ENCODE peak calls at places on chromosomes 12 and 14, in nine cellular contexts. L is HCT116, Y is Karpas-422, P is neural progenitor cell, G is GM12878, B is PC-3, Z is fibroblast of lung, M is endothelial cell of umbilical vein, J is mesendoderm. N is an unnamed sample. For H3K4me1 and H3K79me2, the result is how much of the 10 kb centered on the place peaks cover.

GRCh38 chr12:80154261-80154660 is 54.9 kb downstream of the OTOGL start:
- DNase-seq in J (no peak), P (no peak), Z (peak), L (no peak), B (peak), G (no peak), Y (no peak), M (no peak), N (no peak)

GRCh38 chr12:24724765-24725307 is 224.1 kb downstream of the BCAT1 start:
- DNase-seq in Y (no peak), M (no peak), L (no peak), P (no peak), J (no peak), G (no peak), B (no peak), Z (no peak), N (no peak)

GRCh38 chr14:36495666-36496065 is 24.4 kb downstream of the NKX2-1 start:
- DNase-seq in Z (no peak), J (no peak), M (no peak), Y (no peak), G (no peak), L (no peak), P (no peak), B (no peak), N (no peak)

GRCh38 chr12:57483466-57483865 is 3.8 kb upstream of the ARHGAP9 start:
- DNase-seq in Z (no peak), L (no peak), P (no peak), M (no peak), G (no peak), J (peak), Y (no peak), B (no peak), N (peak)

GRCh38 chr14:37550511-37550910 is 44.5 kb downstream of the FOXA1 start:
- DNase-seq in Z (peak), G (no peak), M (no peak), L (no peak), B (peak), J (no peak), Y (no peak), P (no peak), N (no peak)

GRCh38 chr12:4447151-4447550 is 1.5 kb upstream of the FGF6 start:
- DNase-seq in G (no peak), B (no peak), M (no peak), Z (no peak), L (no peak), J (no peak), P (no peak), Y (no peak), N (peak)

GRCh38 chr12:64893961-64894360 is 69.5 kb downstream of the TBC1D30 start:
- DNase-seq in Z (peak), B (peak), G (no peak), J (no peak), Y (no peak), M (peak), L (no peak), P (no peak), N (no peak)

GRCh38 chr12:6914246-6914947 is at the start of gene ENO2:
- DNase-seq in G (no peak), Y (peak), M (peak), Z (peak), J (peak), B (peak), P (peak), L (no peak), N (no peak)

GRCh38 chr12:50952510-50952909 is at the start of gene HIGD1C:
- DNase-seq in Z (no peak), Y (no peak), B (no peak), L (no peak), G (no peak), P (no peak), M (no peak), J (no peak), N (no peak)

GRCh38 chr12:6269986-6270385 is 40.5 kb upstream of the PLEKHG6 start:
- DNase-seq in Y (no peak), M (no peak), J (no peak), Z (no peak), P (no peak), L (no peak), B (no peak), G (no peak), N (no peak)

GRCh38 chr12:31324845-31325523 is 966 bp downstream of the SINHCAF start:
- DNase-seq in Y (peak), J (peak), G (no peak), M (peak), P (peak), B (peak), L (no peak), Z (peak), N (no peak)

GRCh38 chr12:115794659-115795081 is 482.8 kb downstream of the MED13L start:
- DNase-seq in G (no peak), M (no peak), J (peak), P (no peak), Y (no peak), Z (no peak), L (no peak), B (peak), N (no peak)

GRCh38 chr14:69808919-69809808 is 12.1 kb upstream of the SLC10A1 start:
- DNase-seq in Y (no peak), Z (no peak), B (no peak), J (no peak), M (no peak), L (no peak), G (no peak), P (no peak), N (no peak)

GRCh38 chr14:73277376-73277775 is 40.1 kb downstream of the PAPLN start:
- DNase-seq in P (no peak), G (no peak), L (no peak), Y (no peak), J (no peak), M (no peak), Z (no peak), B (no peak), N (no peak)

GRCh38 chr12:3976351-3976938 is 103.2 kb upstream of the PARP11 start:
- DNase-seq in P (no peak), Z (no peak), Y (no peak), M (no peak), B (no peak), J (no peak), L (no peak), G (no peak), N (no peak)

GRCh38 chr14:43674273-43674672 is 832.8 kb downstream of the FSCB start:
- DNase-seq in Y (no peak), G (no peak), M (no peak), L (no peak), J (no peak), P (no peak), Z (no peak), B (no peak), N (no peak)

GRCh38 chr14:65787461-65787860 is 374.9 kb downstream of the FUT8 start:
- DNase-seq in L (no peak), P (no peak), J (no peak), Y (no peak), B (no peak), Z (no peak), M (no peak), G (no peak), N (no peak)

GRCh38 chr14:105878554-105878953 is 352.2 kb downstream of the TMEM121 start:
- DNase-seq in J (no peak), M (no peak), B (no peak), L (no peak), Z (no peak), G (no peak), P (no peak), Y (no peak), N (no peak)

GRCh38 chr14:90039253-90040010 is 22.4 kb upstream of the KCNK13 start:
- DNase-seq in Y (no peak), B (no peak), M (no peak), L (no peak), J (no peak), P (no peak), Z (no peak), G (no peak), N (no peak)

GRCh38 chr12:46490635-46491034 is 118.1 kb upstream of the SLC38A2 start:
- DNase-seq in Z (peak), P (no peak), M (peak), J (no peak), L (no peak), B (peak), Y (no peak), G (no peak), N (no peak)

GRCh38 chr14:59565112-59565511 is 11.5 kb downstream of the CCDC175 start:
- DNase-seq in B (peak), L (no peak), Y (no peak), G (no peak), J (no peak), M (no peak), P (no peak), Z (no peak), N (no peak)

GRCh38 chr12:2922329-2922728 is 31.6 kb downstream of the TULP3 start:
- DNase-seq in L (no peak), Z (no peak), J (no peak), G (no peak), B (no peak), M (no peak), Y (no peak), P (no peak), N (no peak)

GRCh38 chr12:45601888-45602287 is 127.6 kb upstream of the ARID2 start:
- DNase-seq in Z (no peak), Y (no peak), P (no peak), J (no peak), L (no peak), M (no peak), G (no peak), B (no peak), N (no peak)

GRCh38 chr12:20404576-20405346 is 36.4 kb downstream of the PDE3A start:
- DNase-seq in B (no peak), J (no peak), M (peak), L (no peak), P (no peak), G (no peak), Y (peak), Z (peak), N (no peak)

GRCh38 chr12:71947645-71948105 is 9.0 kb downstream of the TPH2 start:
- DNase-seq in M (no peak), B (peak), G (no peak), L (no peak), J (peak), Z (peak), Y (no peak), P (peak), N (peak)

GRCh38 chr12:57096748-57097553 is 8.0 kb downstream of the NAB2 start:
- DNase-seq in G (no peak), M (no peak), B (no peak), Z (no peak), P (no peak), L (no peak), J (no peak), Y (peak), N (no peak)

GRCh38 chr14:77098470-77099353 is 654 bp downstream of the CIPC start:
- DNase-seq in B (peak), P (peak), Z (no peak), Y (peak), L (no peak), M (peak), G (no peak), J (no peak), N (peak)

GRCh38 chr14:104252256-104253215 is 114.1 kb downstream of the KIF26A start:
- DNase-seq in L (no peak), M (no peak), P (no peak), Y (no peak), Z (no peak), G (no peak), J (no peak), B (no peak), N (no peak)

GRCh38 chr12:103791350-103791920 is 49.6 kb downstream of the NT5DC3 start:
- DNase-seq in M (no peak), J (no peak), Z (no peak), L (no peak), B (peak), P (no peak), Y (no peak), G (no peak), N (no peak)

GRCh38 chr14:56340921-56341320 is 222.7 kb downstream of the PELI2 start:
- DNase-seq in P (no peak), M (no peak), B (no peak), G (no peak), Z (no peak), Y (no peak), L (no peak), J (no peak), N (no peak)

GRCh38 chr12:100793182-100793581 is 1.4 kb upstream of the ANO4 start:
- DNase-seq in L (peak), J (peak), B (peak), P (no peak), G (no peak), Y (no peak), Z (peak), M (no peak), N (no peak)

GRCh38 chr14:28088125-28088524 is 678.5 kb upstream of the FOXG1 start:
- DNase-seq in B (no peak), P (peak), M (no peak), Z (no peak), G (no peak), L (no peak), J (no peak), Y (no peak), N (no peak)

GRCh38 chr12:54017027-54017788 is 8.4 kb downstream of the HOXC8 start:
- DNase-seq in G (no peak), B (peak), L (no peak), J (no peak), P (peak), Z (no peak), Y (peak), M (no peak), N (no peak)

GRCh38 chr14:64191756-64192155 is 102.4 kb downstream of the ESR2 start:
- DNase-seq in B (peak), G (no peak), P (no peak), M (peak), Y (no peak), J (peak), L (no peak), Z (peak), N (no peak)

GRCh38 chr14:34930591-34931069 is 52.2 kb upstream of the SRP54 start:
- DNase-seq in Z (no peak), B (no peak), P (no peak), G (peak), J (no peak), L (no peak), M (peak), Y (no peak), N (no peak)

GRCh38 chr14:101103321-101103901 is 199.9 kb upstream of the RTL1 start:
- DNase-seq in G (no peak), L (no peak), M (no peak), Y (no peak), P (no peak), J (peak), B (no peak), Z (no peak), N (no peak)

GRCh38 chr12:79439179-79439825 is 251.5 kb downstream of the PAWR start:
- DNase-seq in P (no peak), Z (no peak), J (no peak), M (peak), Y (no peak), G (no peak), B (no peak), L (no peak), N (no peak)

GRCh38 chr14:77580964-77581505 is 35.4 kb downstream of the SPTLC2 start:
- DNase-seq in B (peak), L (no peak), P (no peak), Y (peak), Z (peak), J (peak), M (peak), G (peak), N (peak)

GRCh38 chr12:62251609-62251958 is 8.6 kb upstream of the USP15 start:
- DNase-seq in G (no peak), L (no peak), M (no peak), J (no peak), B (no peak), Y (no peak), P (no peak), Z (no peak), N (no peak)

GRCh38 chr12:62247646-62248045 is 12.6 kb upstream of the USP15 start:
- DNase-seq in G (no peak), J (no peak), M (no peak), B (no peak), Z (no peak), Y (no peak), P (no peak), L (no peak), N (no peak)

GRCh38 chr12:62250671-62251608 is 9.3 kb upstream of the USP15 start:
- DNase-seq in L (no peak), G (peak), Z (peak), P (no peak), J (peak), B (no peak), Y (no peak), M (no peak), N (no peak)

GRCh38 chr12:62248873-62249272 is 11.3 kb upstream of the USP15 start:
- DNase-seq in J (no peak), M (no peak), P (no peak), Z (no peak), Y (no peak), G (no peak), L (no peak), B (peak), N (no peak)

DNA sequence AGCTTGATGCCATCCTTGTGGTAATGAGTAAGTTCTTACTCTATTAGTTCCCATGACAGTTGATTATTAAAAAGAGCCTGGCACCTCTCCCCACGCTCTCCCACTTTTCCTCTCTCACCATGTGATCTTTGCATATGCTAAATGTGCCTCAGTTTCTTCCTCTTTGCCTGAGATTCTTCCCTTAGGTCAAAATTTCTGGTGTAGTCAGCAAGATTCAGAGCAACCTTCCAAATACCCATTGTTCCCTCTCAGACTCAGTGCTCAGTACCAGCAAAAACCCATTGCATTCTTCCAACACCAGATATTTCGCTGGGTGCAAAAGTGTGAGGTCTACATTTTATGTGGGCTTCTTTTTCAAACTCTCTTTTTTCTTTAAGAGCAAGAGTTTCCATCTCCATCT is 10.8 kb upstream of the USP15 start:
- DNase-seq in Z (no peak), P (no peak), J (no peak), Y (no peak), B (no peak), G (no peak), M (no peak), L (no peak), N (no peak)
- H3K4me2 ChIP-seq in Z (no peak), P (no peak), J (no peak), Y (no peak), B (no peak), G (no peak), M (no peak), L (no peak), N (no peak)

GRCh38 chr14:54577977-54578376 is 11.0 kb downstream of the SAMD4A start:
- DNase-seq in P (no peak), L (no peak), G (no peak), M (peak), J (no peak), B (peak), Y (no peak), Z (peak), N (no peak)

GRCh38 chr14:54577494-54577893 is 10.6 kb downstream of the SAMD4A start:
- DNase-seq in J (no peak), G (no peak), B (no peak), M (no peak), L (no peak), P (no peak), Y (no peak), Z (no peak), N (no peak)

GRCh38 chr14:54570651-54571415 is 3.9 kb downstream of the SAMD4A start:
- DNase-seq in P (no peak), L (no peak), Z (peak), B (peak), G (no peak), M (peak), J (no peak), Y (no peak), N (no peak)

GRCh38 chr14:54572316-54572715 is 5.4 kb downstream of the SAMD4A start:
- DNase-seq in B (peak), L (no peak), J (peak), G (no peak), M (peak), Y (peak), Z (peak), P (peak), N (no peak)

GRCh38 chr14:54574528-54574927 is 7.6 kb downstream of the SAMD4A start:
- DNase-seq in M (no peak), G (no peak), B (no peak), Y (no peak), L (no peak), J (no peak), P (no peak), Z (no peak), N (no peak)
- H3K4me1 ChIP-seq in M (under half), G (under half), B (under half), Y (under half), L (under half), J (under half), P (under half), Z (under half), N (under half)

GRCh38 chr14:102817942-102818940 is 41.0 kb downstream of the TRAF3 start:
- DNase-seq in L (no peak), Y (no peak), G (no peak), Z (peak), P (no peak), B (no peak), J (no peak), M (no peak), N (no peak)

GRCh38 chr14:102819176-102819628 is 42.0 kb downstream of the TRAF3 start:
- DNase-seq in Y (peak), L (no peak), B (no peak), M (no peak), G (peak), Z (no peak), J (no peak), P (no peak), N (no peak)

GRCh38 chr14:102819790-102820330 is 42.6 kb downstream of the TRAF3 start:
- DNase-seq in B (no peak), P (no peak), J (no peak), M (no peak), Y (no peak), Z (no peak), G (no peak), L (no peak), N (no peak)

GRCh38 chr14:102813691-102814090 is 36.4 kb downstream of the TRAF3 start:
- DNase-seq in M (no peak), L (no peak), B (no peak), J (no peak), P (no peak), G (no peak), Z (no peak), Y (no peak), N (no peak)

GRCh38 chr14:102817318-102817717 is 40.1 kb downstream of the TRAF3 start:
- DNase-seq in J (no peak), G (no peak), M (no peak), P (no peak), Z (no peak), B (no peak), L (no peak), Y (no peak), N (no peak)
- H3K79me2 ChIP-seq in J (under half), G (half or more), M (under half), P (under half), Z (under half), B (half or more), L (half or more), Y (half or more), N (under half)

GRCh38 chr14:52318057-52318456 is 3.9 kb downstream of the PTGER2 start:
- DNase-seq in J (no peak), P (no peak), M (no peak), L (no peak), G (no peak), Y (no peak), Z (no peak), B (no peak), N (no peak)

GRCh38 chr14:52315355-52315718 is 1.2 kb downstream of the PTGER2 start:
- DNase-seq in G (no peak), Y (no peak), L (no peak), P (peak), J (peak), B (no peak), Z (peak), M (no peak), N (no peak)

GRCh38 chr14:52313903-52314481 is at the start of gene PTGER2:
- DNase-seq in J (peak), Y (no peak), L (peak), P (peak), M (peak), B (peak), G (no peak), Z (peak), N (no peak)

GRCh38 chr14:52314521-52315354 is 626 bp downstream of the PTGER2 start:
- DNase-seq in Z (no peak), M (peak), P (peak), J (peak), Y (no peak), G (no peak), B (no peak), L (no peak), N (no peak)

GRCh38 chr14:52318829-52319604 is 4.9 kb downstream of the PTGER2 start:
- DNase-seq in Y (no peak), G (no peak), J (no peak), L (no peak), B (no peak), P (no peak), M (no peak), Z (peak), N (no peak)
- H3K4me2 ChIP-seq in Y (no peak), G (no peak), J (no peak), L (no peak), B (no peak), P (no peak), M (no peak), Z (peak), N (no peak)

GRCh38 chr12:120858306-120859088 is 45.7 kb downstream of the SPPL3 start:
- DNase-seq in G (no peak), M (no peak), Y (peak), P (no peak), B (peak), J (no peak), Z (no peak), L (no peak), N (no peak)
- H3K4me1 ChIP-seq in G (under half), M (under half), Y (half or more), P (under half), B (under half), J (under half), Z (under half), L (under half), N (under half)

GRCh38 chr12:69524755-69525509 is 54.7 kb downstream of the FRS2 start:
- DNase-seq in Y (no peak), M (no peak), J (no peak), Z (no peak), G (no peak), P (no peak), L (no peak), B (peak), N (no peak)
- H3K79me2 ChIP-seq in Y (half or more), M (half or more), J (under half), Z (half or more), G (under half), P (half or more), L (half or more), B (half or more), N (half or more)

GRCh38 chr14:25015761-25016160 is 34.2 kb downstream of the STXBP6 start:
- DNase-seq in L (no peak), J (no peak), Z (no peak), M (no peak), B (no peak), Y (no peak), G (no peak), P (no peak), N (no peak)
- H3K4me2 ChIP-seq in L (no peak), J (no peak), Z (no peak), M (no peak), B (no peak), Y (no peak), G (no peak), P (no peak), N (no peak)

GRCh38 chr12:82486524-82487235 is 128.4 kb downstream of the METTL25 start:
- DNase-seq in Y (no peak), M (peak), G (no peak), J (no peak), B (peak), Z (peak), L (peak), P (no peak), N (no peak)
- H3K4me1 ChIP-seq in Y (under half), M (under half), G (under half), J (under half), B (under half), Z (under half), L (under half), P (under half), N (under half)